ENCODE peak calls at places on chromosome 1, in seven cellular contexts. A is K562, P is endothelial cell of umbilical vein, I is GM23248, K is mesenchymal stem cell, U is neuronal stem cell, B is fibroblast of lung. S is an unnamed sample.
A peak's percentile ranks its signal among the peaks of the same experiment; 100 is the strongest.

GRCh38 chr1:40769815-40770214 is 13.8 kb upstream of the KCNQ4 start:
- DNase-seq in B (no peak), U (no peak), I (peak; percentile 10), K (no peak), P (no peak), A (no peak), S (no peak)

GRCh38 chr1:162336621-162337020 is 40.0 kb downstream of the SPATA46 start:
- DNase-seq in B (no peak), K (no peak), A (no peak), I (no peak), P (no peak), U (no peak), S (no peak)

GRCh38 chr1:47710075-47711071 is 272.5 kb downstream of the FOXD2 start:
- DNase-seq in K (peak; percentile 50), I (peak; percentile 78), U (peak; percentile 80), P (peak; percentile 56), A (peak; percentile 94), B (peak; percentile 20), S (peak; percentile 84)

GRCh38 chr1:50610563-50610962 is 187.3 kb upstream of the DMRTA2 start:
- DNase-seq in U (no peak), I (no peak), P (no peak), B (no peak), K (no peak), A (no peak), S (peak; percentile 50)

GRCh38 chr1:21573971-21574458 is 64.8 kb downstream of the ALPL start:
- DNase-seq in U (peak; percentile 55), K (peak; percentile 56), I (peak; percentile 81), P (peak; percentile 99), A (peak; percentile 60), B (peak; percentile 78), S (peak; percentile 86)

GRCh38 chr1:201184734-201185453 is 5.7 kb upstream of the IGFN1 start:
- DNase-seq in I (peak; percentile 95), A (peak; percentile 55), B (peak; percentile 84), K (peak; percentile 88), U (peak; percentile 55), P (peak; percentile 38), S (peak; percentile 65)

GRCh38 chr1:227946624-227947424 is 908 bp downstream of the WNT9A start:
- DNase-seq in U (peak; percentile 71), K (peak; percentile 44), B (peak; percentile 62), A (peak; percentile 91), I (peak; percentile 77), P (no peak), S (peak; percentile 93)

GRCh38 chr1:87942165-87942564 is 613.5 kb downstream of the LMO4 start:
- DNase-seq in K (peak; percentile 36), U (no peak), B (peak; percentile 38), P (no peak), I (peak; percentile 75), A (no peak), S (no peak)

GRCh38 chr1:237672748-237673147 is 218.0 kb downstream of the ZP4 start:
- DNase-seq in A (no peak), K (no peak), U (no peak), I (no peak), P (no peak), B (no peak), S (peak; percentile 19)

GRCh38 chr1:47682198-47682597 is 244.4 kb downstream of the FOXD2 start:
- DNase-seq in U (no peak), I (no peak), A (no peak), P (no peak), B (no peak), K (no peak), S (no peak)

GRCh38 chr1:244730153-244730933 is 77.4 kb downstream of the DESI2 start:
- DNase-seq in P (peak; percentile 49), I (peak; percentile 68), B (peak; percentile 70), A (no peak), K (peak; percentile 48), U (peak; percentile 15), S (peak; percentile 63)

GRCh38 chr1:84603941-84604830 is 29.9 kb upstream of the CTBS start:
- DNase-seq in P (peak; percentile 91), A (peak; percentile 61), K (peak; percentile 77), B (peak; percentile 90), I (peak; percentile 98), U (no peak), S (peak; percentile 30)

GRCh38 chr1:2821970-2822620 is 20.6 kb upstream of the TTC34 start:
- DNase-seq in A (peak; percentile 74), U (no peak), P (no peak), I (peak; percentile 24), K (no peak), B (no peak), S (no peak)

GRCh38 chr1:70979313-70979712 is 68.3 kb downstream of the PTGER3 start:
- DNase-seq in B (no peak), A (no peak), I (no peak), U (no peak), K (no peak), P (peak; percentile 46), S (no peak)

GRCh38 chr1:42157667-42158066 is 4.5 kb downstream of the GUCA2B start:
- DNase-seq in B (no peak), K (no peak), A (no peak), P (no peak), U (no peak), I (no peak), S (no peak)

GRCh38 chr1:232669981-232670763 is 40.2 kb upstream of the SIPA1L2 start:
- DNase-seq in U (no peak), B (peak; percentile 85), P (peak; percentile 26), A (no peak), I (no peak), K (no peak), S (no peak)

GRCh38 chr1:110914676-110915075 is 41.7 kb downstream of the CD53 start:
- DNase-seq in U (no peak), A (no peak), P (no peak), K (no peak), I (peak; percentile 16), B (no peak), S (no peak)

GRCh38 chr1:36156329-36157114 is 562 bp downstream of the MAP7D1 start:
- DNase-seq in I (peak; percentile 76), A (peak; percentile 76), B (peak; percentile 70), U (peak; percentile 90), P (peak; percentile 82), K (peak; percentile 82), S (peak; percentile 95)

GRCh38 chr1:218705911-218706893 is 361.1 kb downstream of the TGFB2 start:
- DNase-seq in A (no peak), P (peak; percentile 74), U (no peak), K (peak; percentile 96), B (peak; percentile 100), I (peak; percentile 92), S (no peak)

GRCh38 chr1:114651893-114652292 is 18.0 kb downstream of the DENND2C start:
- DNase-seq in I (no peak), B (no peak), A (no peak), U (no peak), K (no peak), P (no peak), S (no peak)

GRCh38 chr1:23578311-23578996 is 19.2 kb upstream of the ID3 start:
- DNase-seq in P (no peak), U (no peak), K (peak; percentile 66), I (no peak), A (no peak), B (no peak), S (no peak)
- H3K9ac ChIP-seq in P (no peak overlapping the region), U (no peak overlapping the region), K (peak overlapping the region; percentile 81), I (peak overlapping the region; percentile 85), A (no peak overlapping the region), B (no peak overlapping the region), S (no peak overlapping the region)

DNA sequence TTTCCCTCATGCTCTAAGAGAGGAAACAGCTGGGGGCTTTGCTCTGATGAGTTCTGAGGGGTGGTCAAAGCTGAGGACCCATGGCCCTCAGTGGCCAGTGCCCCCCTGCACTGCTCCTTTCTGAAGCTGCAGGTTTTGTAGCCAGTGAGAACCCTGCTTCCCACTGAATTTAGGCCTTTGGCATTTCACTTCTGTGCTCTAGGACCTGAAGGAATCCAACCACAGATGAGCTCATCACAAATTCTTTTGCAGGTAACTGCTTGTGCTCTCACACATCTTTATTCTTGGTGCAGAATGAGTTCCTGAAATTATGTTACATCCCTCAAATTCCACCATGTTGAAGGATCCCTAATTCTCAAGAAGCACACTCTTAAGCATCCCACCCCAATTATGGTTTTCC is 248.7 kb upstream of the IRF2BP2 start:
- DNase-seq in P (no peak), A (no peak), B (peak; percentile 52), U (no peak), I (no peak), K (no peak), S (no peak)
- H3K27ac ChIP-seq in P (no peak overlapping the region), A (no peak overlapping the region), B (no peak overlapping the region), U (no peak overlapping the region), I (no peak overlapping the region), K (no peak overlapping the region), S (no peak overlapping the region)

GRCh38 chr1:20381045-20381641 is 90.5 kb downstream of the VWA5B1 start:
- DNase-seq in U (no peak), I (peak; percentile 26), K (no peak), B (no peak), A (no peak), P (no peak), S (no peak)

GRCh38 chr1:20380616-20381035 is 90.0 kb downstream of the VWA5B1 start:
- DNase-seq in B (peak; percentile 97), P (no peak), I (peak; percentile 93), A (no peak), K (peak; percentile 40), U (no peak), S (no peak)

GRCh38 chr1:20379075-20379474 is 88.4 kb downstream of the VWA5B1 start:
- DNase-seq in A (no peak), U (no peak), I (no peak), P (no peak), K (no peak), B (no peak), S (no peak)

GRCh38 chr1:20381961-20382360 is 91.3 kb downstream of the VWA5B1 start:
- DNase-seq in K (no peak), P (no peak), A (no peak), U (no peak), I (no peak), B (no peak), S (no peak)

GRCh38 chr1:20380175-20380574 is 89.5 kb downstream of the VWA5B1 start:
- DNase-seq in U (no peak), K (no peak), A (no peak), I (no peak), P (no peak), B (no peak), S (no peak)
- H2AFZ ChIP-seq in U (no peak overlapping the region), K (no peak overlapping the region), A (no peak overlapping the region), I (peak overlapping the region; percentile 47), P (no peak overlapping the region), B (no peak overlapping the region), S (no peak overlapping the region)

GRCh38 chr1:1432566-1432950 is 2.9 kb upstream of the VWA1 start:
- DNase-seq in U (no peak), B (no peak), K (no peak), I (no peak), A (no peak), P (no peak), S (no peak)
- H3K9ac ChIP-seq in U (peak overlapping the region; percentile 78), B (no peak overlapping the region), K (no peak overlapping the region), I (no peak overlapping the region), A (no peak overlapping the region), P (no peak overlapping the region), S (no peak overlapping the region)

GRCh38 chr1:119978018-119978505 is 81.7 kb upstream of the ADAM30 start:
- DNase-seq in B (peak; percentile 84), K (no peak), U (no peak), I (no peak), A (no peak), P (no peak), S (no peak)
- H3K27ac ChIP-seq in B (no peak overlapping the region), K (no peak overlapping the region), U (no peak overlapping the region), I (no peak overlapping the region), A (no peak overlapping the region), P (no peak overlapping the region), S (no peak overlapping the region)

GRCh38 chr1:150628766-150629114 is 672 bp downstream of the ENSA start:
- DNase-seq in A (no peak), P (no peak), U (no peak), I (no peak), K (no peak), B (no peak), S (no peak)
- H2AFZ ChIP-seq in A (peak overlapping the region; percentile 54), P (peak overlapping the region; percentile 37), U (peak overlapping the region; percentile 14), I (peak overlapping the region; percentile 82), K (no peak overlapping the region), B (no peak overlapping the region), S (no peak overlapping the region)